ENCODE peak calls at places on chromosomes 1 and 21, in five cellular contexts. D, Z, N, I and S are unnamed samples.

GRCh38 chr21:43916691-43917514 is 51.9 kb downstream of the AGPAT3 start:
- DNase-seq in D (no peak), Z (no peak), N (peak; percentile 21), I (no peak), S (no peak)

GRCh38 chr1:30106125-30106524 is 617.3 kb downstream of the MATN1 start:
- DNase-seq in D (peak; percentile 56), Z (peak; percentile 56), N (peak; percentile 18), I (peak; percentile 82), S (no peak)

GRCh38 chr1:241848680-241849344 is 808 bp downstream of the EXO1 start:
- DNase-seq in D (no peak), Z (no peak), N (no peak), I (peak; percentile 20), S (no peak)

GRCh38 chr1:104852151-104852550 is 1102.5 kb downstream of the AMY1C start:
- DNase-seq in D (no peak), Z (no peak), N (no peak), I (no peak), S (no peak)

GRCh38 chr21:42155045-42155855 is 63.7 kb upstream of the ABCG1 start:
- DNase-seq in D (peak; percentile 50), Z (no peak), N (no peak), I (no peak), S (no peak)

GRCh38 chr1:54976747-54977146 is 3.7 kb upstream of the TMEM61 start:
- DNase-seq in D (no peak), Z (no peak), N (no peak), I (no peak), S (no peak)

GRCh38 chr21:45607021-45607921 is 36.3 kb upstream of the PCBP3 start:
- DNase-seq in D (no peak), Z (peak; percentile 86), N (peak; percentile 24), I (no peak), S (peak; percentile 67)

GRCh38 chr1:211735208-211736170 is 60.1 kb upstream of the NEK2 start:
- DNase-seq in D (peak; percentile 93), Z (peak; percentile 99), N (peak; percentile 81), I (no peak), S (peak; percentile 88)

GRCh38 chr21:45401054-45401518 is 3.9 kb upstream of the COL18A1 start:
- DNase-seq in D (no peak), Z (no peak), N (no peak), I (no peak), S (no peak)

GRCh38 chr1:7229186-7229585 is 443.9 kb downstream of the CAMTA1 start:
- DNase-seq in D (no peak), Z (no peak), N (no peak), I (no peak), S (no peak)

DNA sequence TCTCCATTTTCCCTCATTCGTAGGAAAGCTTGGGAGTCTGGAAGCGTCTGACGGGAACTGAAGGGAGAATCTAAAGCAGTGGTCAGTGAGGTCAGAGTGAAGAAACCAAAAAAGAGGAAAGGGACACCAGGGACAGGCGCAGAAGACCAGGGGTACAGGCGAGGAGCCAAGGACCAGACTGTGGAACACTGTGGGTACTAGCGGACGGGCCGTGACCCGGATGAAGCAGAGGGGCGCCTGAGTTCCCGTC is 164 bp upstream of the MTX1 start:
- DNase-seq in D (no peak), Z (no peak), N (no peak), I (no peak), S (peak; percentile 25)
- H3K9ac ChIP-seq in D (peak overlapping the region; percentile 49), Z (peak overlapping the region; percentile 98), N (peak overlapping the region; percentile 81), I (peak overlapping the region; percentile 64), S (peak overlapping the region; percentile 100)

GRCh38 chr21:31042080-31042464 is 3.8 kb upstream of the KRTAP19-8 start:
- DNase-seq in D (no peak), Z (no peak), N (no peak), I (no peak), S (no peak)
- H3K4me3 ChIP-seq in D (no peak overlapping the region), Z (no peak overlapping the region), N (no peak overlapping the region), I (no peak overlapping the region), S (no peak overlapping the region)

DNA sequence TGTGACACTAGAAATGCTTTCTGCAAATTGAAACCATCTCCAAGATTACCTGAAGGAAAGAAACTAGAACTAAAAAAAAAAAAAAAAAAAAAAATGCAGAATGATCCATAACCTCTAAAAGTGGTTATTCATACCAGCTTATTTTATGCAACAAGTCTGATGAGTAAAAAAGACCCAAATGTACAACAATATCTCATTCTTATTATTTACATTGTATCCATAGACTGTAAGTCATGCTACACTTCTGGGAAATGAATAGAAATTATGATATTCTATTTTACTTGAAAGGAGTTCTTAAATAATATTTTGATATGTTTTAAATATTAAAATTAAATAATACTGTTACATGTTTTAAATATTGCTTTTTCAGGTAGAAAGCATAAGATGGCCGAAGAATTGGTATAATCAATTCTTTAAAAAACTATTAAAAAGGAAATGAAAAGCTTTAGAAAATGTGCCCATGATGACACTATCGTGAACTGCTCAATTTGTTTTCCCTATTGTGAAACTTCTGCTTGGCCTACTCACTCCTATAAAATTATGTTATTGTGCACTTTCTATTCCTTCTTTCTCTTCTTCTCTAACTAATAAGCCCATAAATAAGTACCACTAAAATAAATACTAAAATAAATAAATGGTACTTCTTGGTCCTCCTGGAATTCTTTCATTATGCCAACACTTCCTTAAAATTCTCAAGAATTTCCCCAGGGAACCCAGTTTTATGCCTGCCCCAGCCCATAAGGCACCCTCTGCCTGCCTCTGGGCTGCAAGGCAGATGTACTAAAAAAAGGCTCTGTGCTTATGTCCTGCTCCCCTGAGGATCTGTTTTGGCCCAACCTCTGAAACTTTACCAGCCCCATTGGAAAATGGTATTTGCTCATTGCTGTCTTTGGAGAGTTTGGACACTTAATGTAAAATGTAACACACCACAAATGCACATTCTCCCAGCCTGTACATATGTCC is 18.1 kb downstream of the SAMSN1 start:
- DNase-seq in D (no peak), Z (no peak), N (no peak), I (no peak), S (no peak)
- H3K4me2 ChIP-seq in D (no peak overlapping the region), Z (peak overlapping the region; percentile 17), N (no peak overlapping the region), I (no peak overlapping the region), S (no peak overlapping the region)

GRCh38 chr1:201947697-201948008 is 1.3 kb upstream of the LMOD1 start:
- DNase-seq in D (no peak), Z (no peak), N (no peak), I (no peak), S (no peak)

GRCh38 chr1:201945157-201945556 is 1.2 kb downstream of the LMOD1 start:
- DNase-seq in D (no peak), Z (no peak), N (no peak), I (peak; percentile 56), S (no peak)

GRCh38 chr1:201944639-201945038 is 1.7 kb downstream of the LMOD1 start:
- DNase-seq in D (no peak), Z (no peak), N (peak; percentile 21), I (no peak), S (no peak)

GRCh38 chr1:201946224-201946908 is at the start of gene LMOD1:
- DNase-seq in D (peak; percentile 75), Z (peak; percentile 64), N (peak; percentile 98), I (peak; percentile 95), S (peak; percentile 96)

GRCh38 chr1:201945863-201946223 is 505 bp downstream of the LMOD1 start:
- DNase-seq in D (no peak), Z (no peak), N (no peak), I (no peak), S (no peak)
- H3K9ac ChIP-seq in D (no peak overlapping the region), Z (no peak overlapping the region), N (peak overlapping the region; percentile 94), I (no peak overlapping the region), S (peak overlapping the region; percentile 55)

DNA sequence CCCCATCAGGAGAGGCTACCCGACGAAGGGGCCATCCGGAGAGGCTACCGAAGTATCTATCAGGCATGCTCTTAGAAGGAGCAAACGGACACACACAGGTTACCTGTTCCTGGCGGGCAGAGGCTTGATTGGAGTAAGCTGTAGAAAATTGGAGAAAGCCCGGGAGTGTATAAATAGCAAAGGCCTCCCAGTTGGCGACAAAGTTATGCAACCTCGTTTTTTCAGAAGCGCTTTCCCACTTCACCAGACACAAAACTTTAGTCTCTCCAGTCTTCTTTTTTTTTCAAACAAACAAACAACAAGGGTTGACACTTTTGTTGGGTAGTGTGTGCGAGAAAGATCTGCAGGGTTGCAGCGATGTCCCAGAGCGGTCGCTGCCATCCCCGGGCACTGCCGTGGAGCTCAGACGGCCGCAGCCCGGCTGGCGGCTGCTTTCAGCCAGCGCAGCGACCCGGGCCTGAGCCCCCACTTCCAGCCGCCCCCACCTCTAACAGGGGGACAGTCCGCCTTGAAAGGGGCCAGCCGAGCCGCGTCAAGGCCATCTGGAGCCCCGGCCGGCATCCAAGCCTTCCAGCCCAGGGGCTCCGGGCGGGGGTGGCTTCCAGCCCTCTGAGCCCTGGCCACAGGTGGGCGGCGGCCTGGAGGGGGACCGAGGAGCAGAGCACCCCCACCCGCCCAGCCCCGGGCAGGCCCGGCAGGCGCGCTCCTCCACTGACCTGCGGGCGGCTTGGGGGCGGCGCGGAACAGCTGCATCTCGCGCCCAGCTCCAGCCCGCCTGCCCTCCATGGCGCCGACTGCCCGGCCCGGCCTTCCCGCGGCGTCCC is 616 bp downstream of the MCOLN3 start:
- DNase-seq in D (no peak), Z (no peak), N (no peak), I (peak; percentile 63), S (no peak)
- H3K4me3 ChIP-seq in D (peak overlapping the region; percentile 78), Z (peak overlapping the region; percentile 76), N (no peak overlapping the region), I (peak overlapping the region; percentile 59), S (peak overlapping the region; percentile 37)

DNA sequence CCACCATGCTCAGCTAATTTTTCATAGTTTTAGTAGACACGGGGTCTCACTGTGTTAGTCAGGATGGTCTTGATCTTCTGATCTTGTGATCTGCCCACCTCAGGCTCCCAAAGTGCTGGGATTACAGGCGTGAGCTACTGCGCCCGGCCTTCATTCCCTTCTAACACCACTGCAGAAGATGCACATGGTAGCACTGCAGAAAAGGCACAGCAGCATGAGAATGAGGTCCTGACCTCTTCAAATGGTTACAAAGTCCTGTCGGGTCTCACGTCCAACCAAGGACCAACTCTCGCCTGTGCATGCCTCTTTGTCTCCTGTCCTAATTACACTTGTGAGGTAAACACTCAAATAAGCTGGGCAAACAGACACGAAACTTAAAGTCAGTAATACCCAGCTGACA is 83.0 kb upstream of the GCLM start:
- DNase-seq in D (no peak), Z (no peak), N (no peak), I (no peak), S (no peak)
- H3K4me2 ChIP-seq in D (no peak overlapping the region), Z (no peak overlapping the region), N (no peak overlapping the region), I (no peak overlapping the region), S (no peak overlapping the region)

GRCh38 chr1:205676597-205676996 is 3.7 kb downstream of the SLC45A3 start:
- DNase-seq in D (no peak), Z (no peak), N (no peak), I (no peak), S (no peak)

GRCh38 chr1:205672929-205673328 is 7.4 kb downstream of the SLC45A3 start:
- DNase-seq in D (no peak), Z (no peak), N (no peak), I (no peak), S (no peak)

GRCh38 chr1:205676002-205676401 is 4.3 kb downstream of the SLC45A3 start:
- DNase-seq in D (no peak), Z (no peak), N (no peak), I (no peak), S (no peak)

GRCh38 chr1:205677152-205677551 is 3.2 kb downstream of the SLC45A3 start:
- DNase-seq in D (no peak), Z (no peak), N (no peak), I (no peak), S (no peak)

DNA sequence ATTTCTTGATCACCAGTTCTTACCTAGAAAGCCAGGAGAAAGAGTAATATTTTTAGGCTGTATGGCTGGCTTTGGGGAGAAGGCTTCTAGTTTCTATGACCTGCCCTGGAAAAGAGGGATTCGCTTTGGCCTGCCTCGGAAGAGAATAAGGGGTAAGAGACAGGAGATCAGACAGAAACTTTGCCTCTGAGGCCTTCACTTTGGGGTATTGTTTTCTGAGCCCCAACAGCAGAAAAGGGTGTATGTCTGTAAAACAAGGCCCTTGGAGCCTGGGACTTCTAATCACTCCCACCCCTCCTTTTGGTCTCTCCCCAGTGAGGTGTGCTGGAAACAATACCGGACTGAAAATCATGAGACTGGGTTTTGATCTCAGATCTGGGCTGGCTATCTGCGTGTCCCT is 5.1 kb downstream of the SLC45A3 start:
- DNase-seq in D (no peak), Z (no peak), N (no peak), I (no peak), S (no peak)
- H3K9ac ChIP-seq in D (no peak overlapping the region), Z (no peak overlapping the region), N (no peak overlapping the region), I (no peak overlapping the region), S (no peak overlapping the region)